ENCODE peak calls at places on chromosomes 16 and 17, in eight cellular contexts. P is IMR-90, G is stomach, A is adrenal gland, H is Peyer's patch, W is NB4, J is heart left ventricle, E is tibial nerve. K is an unnamed sample.

GRCh38 chr17:5077781-5078105 is 524 bp upstream of the ZFP3 start:
- DNase-seq in A (no peak), J (no peak), G (no peak), E (no peak), P (no peak), H (no peak), W (no peak), K (no peak)

GRCh38 chr17:82299452-82299851 is 18.0 kb downstream of the CD7 start:
- DNase-seq in W (no peak), J (no peak), E (no peak), A (no peak), H (no peak), G (no peak), P (no peak), K (no peak)

GRCh38 chr17:71068351-71068750 is 899.0 kb downstream of the KCNJ2 start:
- DNase-seq in J (no peak), G (no peak), H (no peak), E (no peak), W (no peak), P (peak), A (no peak), K (no peak)

GRCh38 chr16:81521141-81521626 is 76.6 kb downstream of the CMIP start:
- DNase-seq in H (peak), E (no peak), J (peak), G (peak), P (no peak), W (peak), A (peak), K (no peak)

GRCh38 chr16:17026600-17027242 is 444.0 kb downstream of the XYLT1 start:
- DNase-seq in W (no peak), P (no peak), H (peak), J (no peak), G (no peak), A (no peak), E (no peak), K (no peak)

GRCh38 chr17:51059781-51060180 is 60.9 kb downstream of the SPAG9 start:
- DNase-seq in H (no peak), P (peak), W (no peak), G (no peak), J (no peak), A (no peak), E (no peak), K (no peak)

GRCh38 chr17:55410722-55411462 is 10.7 kb downstream of the MMD start:
- DNase-seq in J (no peak), W (no peak), G (no peak), P (no peak), H (no peak), E (no peak), A (peak), K (no peak)

GRCh38 chr16:88591577-88592021 is 21.4 kb downstream of the ZC3H18 start:
- DNase-seq in H (peak), P (peak), J (peak), A (peak), E (peak), G (no peak), W (peak), K (no peak)

GRCh38 chr16:52254753-52255152 is 292.2 kb downstream of the TOX3 start:
- DNase-seq in J (no peak), H (no peak), G (no peak), W (no peak), E (no peak), P (no peak), A (no peak), K (no peak)

GRCh38 chr17:27521281-27522027 is 65.2 kb downstream of the KSR1 start:
- DNase-seq in G (no peak), P (no peak), W (no peak), E (no peak), H (no peak), J (no peak), A (no peak), K (no peak)

GRCh38 chr16:69365901-69366300 is 14.3 kb upstream of the TMED6 start:
- DNase-seq in W (no peak), P (peak), H (no peak), A (peak), G (no peak), E (no peak), J (no peak), K (no peak)

GRCh38 chr17:66542967-66543525 is 240.6 kb downstream of the PRKCA start:
- DNase-seq in P (peak), G (no peak), H (no peak), J (no peak), A (no peak), E (no peak), W (no peak), K (no peak)

GRCh38 chr16:9256196-9256595 is 164.8 kb downstream of the HAPSTR1 start:
- DNase-seq in H (peak), J (no peak), E (no peak), W (peak), A (no peak), G (peak), P (no peak), K (no peak)

GRCh38 chr17:978110-979093 is 1.2 kb downstream of the NXN start:
- DNase-seq in J (peak), G (peak), P (peak), A (no peak), W (no peak), H (no peak), E (no peak), K (no peak)

GRCh38 chr16:2042171-2042570 is 5.5 kb downstream of the NTHL1 start:
- DNase-seq in J (peak), P (no peak), H (no peak), E (no peak), W (no peak), G (peak), A (no peak), K (no peak)

DNA sequence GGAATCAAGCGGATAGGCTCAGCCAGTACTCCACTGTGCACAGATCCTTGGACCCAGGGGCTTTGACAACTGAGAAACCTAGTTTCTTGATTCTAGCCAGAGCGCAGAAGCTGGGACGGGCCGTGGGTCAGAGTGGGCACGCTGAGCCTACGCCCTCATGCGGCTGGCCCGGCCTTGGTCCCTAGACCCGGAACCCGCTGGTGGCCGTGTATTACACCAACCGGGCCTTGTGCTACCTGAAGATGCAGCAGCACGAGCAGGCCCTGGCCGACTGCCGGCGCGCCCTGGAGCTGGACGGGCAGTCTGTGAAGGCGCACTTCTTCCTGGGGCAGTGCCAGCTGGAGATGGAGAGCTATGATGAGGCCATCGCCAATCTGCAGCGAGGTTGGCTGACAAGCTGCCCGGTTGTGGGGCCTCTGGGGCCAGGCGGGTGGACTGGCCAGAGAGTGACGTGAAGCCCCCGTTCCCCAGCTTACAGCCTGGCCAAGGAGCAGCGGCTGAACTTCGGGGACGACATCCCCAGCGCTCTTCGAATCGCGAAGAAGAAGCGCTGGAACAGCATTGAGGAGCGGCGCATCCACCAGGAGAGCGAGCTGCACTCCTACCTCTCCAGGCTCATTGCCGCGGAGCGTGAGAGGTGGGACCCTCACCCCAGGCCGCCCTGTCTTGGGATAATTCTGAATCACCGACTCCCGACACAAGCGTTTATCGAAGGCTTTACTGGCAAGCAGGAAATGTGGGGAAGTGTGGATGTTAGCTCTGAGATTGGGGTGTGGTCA is 946 bp downstream of the STUB1 start:
- DNase-seq in P (peak), H (peak), W (peak), E (no peak), G (peak), A (peak), J (no peak), K (no peak)
- TF ChIP-seq POLR2A in P (no peak), H (no peak), W (no peak), E (no peak), G (no peak), A (peak), J (no peak), K (no peak)

GRCh38 chr17:64006361-64007088 is 8.4 kb downstream of the PRR29 start:
- DNase-seq in G (no peak), A (peak), P (no peak), J (peak), W (no peak), E (no peak), H (peak), K (peak)
- TF ChIP-seq POLR2A in G (no peak), A (peak), P (no peak), J (peak), W (no peak), E (no peak), H (no peak), K (no peak)

DNA sequence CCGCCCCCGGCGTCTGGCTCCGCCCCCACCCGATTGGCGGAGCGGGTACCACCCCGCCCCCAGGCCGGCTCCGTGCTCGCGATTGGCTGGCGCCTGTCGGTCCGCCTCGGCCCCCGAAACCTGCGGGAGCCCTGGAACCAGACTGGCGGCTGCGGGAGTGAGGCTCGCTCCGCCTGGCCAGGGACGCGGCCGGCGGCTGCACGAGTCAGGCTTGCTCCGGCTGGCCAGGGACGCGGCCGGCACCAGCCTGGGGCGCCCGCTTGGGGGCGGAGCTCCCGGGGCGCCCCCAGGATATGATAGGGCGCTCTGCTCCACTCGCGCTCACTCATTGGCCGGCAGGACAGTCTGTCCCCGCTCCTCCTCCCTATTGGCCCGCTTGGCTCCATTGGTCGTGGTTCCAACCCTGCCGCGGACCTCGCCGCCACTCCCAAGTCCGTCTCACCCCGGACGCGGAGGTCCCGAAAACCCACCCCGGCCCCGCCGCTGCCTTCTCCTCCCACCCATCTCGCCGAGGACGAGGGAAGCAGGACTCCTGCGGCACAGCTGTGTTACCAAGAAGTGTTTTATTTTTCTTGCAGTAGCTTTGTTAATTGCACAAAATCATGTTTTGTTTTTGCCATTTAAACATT is 340 bp upstream of the ROGDI start:
- DNase-seq in A (peak), P (peak), J (peak), E (peak), G (peak), H (peak), W (peak), K (peak)
- TF ChIP-seq POLR2A in A (no peak), P (no peak), J (peak), E (no peak), G (no peak), H (no peak), W (no peak), K (no peak)

DNA sequence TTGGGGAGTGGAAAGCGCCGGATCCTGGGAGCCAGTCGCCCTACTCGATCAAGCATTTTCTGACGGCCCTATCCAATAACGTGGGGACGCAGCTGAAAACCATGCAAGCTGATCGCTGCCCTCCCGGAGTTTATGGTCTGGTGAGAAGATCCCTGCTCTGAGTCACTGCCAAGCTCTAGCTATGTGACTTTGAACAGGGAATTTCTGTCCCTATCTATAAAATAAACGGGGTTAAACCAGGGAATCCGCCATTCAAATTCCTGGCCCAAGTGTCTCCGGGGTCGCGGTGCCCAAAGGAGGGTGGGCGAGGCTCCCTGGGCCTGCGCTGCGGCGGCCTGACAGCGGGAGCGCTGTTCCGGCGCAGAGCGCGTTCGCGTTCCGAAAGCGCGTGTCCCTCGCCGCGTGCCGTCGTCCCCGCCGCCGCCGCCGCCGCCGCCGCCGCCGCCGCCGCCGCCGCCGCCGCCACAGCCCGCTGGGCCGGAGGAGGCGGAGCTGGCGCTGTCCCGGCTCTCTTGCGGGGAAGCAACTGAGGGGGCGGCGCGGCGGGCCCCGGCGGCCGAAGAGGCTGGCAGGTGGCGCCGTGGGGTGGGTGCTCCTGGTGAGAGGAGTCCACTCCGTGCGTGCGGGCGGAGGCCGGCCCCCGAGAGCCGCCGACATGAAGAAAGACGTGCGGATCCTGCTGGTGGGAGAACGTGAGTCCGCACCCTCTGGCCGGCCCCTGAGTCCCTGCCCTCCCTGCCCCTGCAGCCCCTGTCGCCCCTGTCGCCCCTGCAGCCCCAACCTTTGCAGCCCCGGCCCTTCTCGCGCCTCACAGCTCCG is at the start of gene RHOT1:
- DNase-seq in G (peak), W (peak), A (peak), E (peak), J (peak), P (peak), H (peak), K (no peak)
- TF ChIP-seq POLR2A in G (no peak), W (peak), A (peak), E (no peak), J (peak), P (no peak), H (no peak), K (no peak)

GRCh38 chr17:69572747-69573146 is 158.2 kb downstream of the MAP2K6 start:
- DNase-seq in H (no peak), A (no peak), J (no peak), W (no peak), P (no peak), G (no peak), E (no peak), K (no peak)
- TF ChIP-seq POLR2A in H (no peak), A (no peak), J (no peak), W (no peak), P (no peak), G (no peak), E (no peak), K (no peak)

GRCh38 chr17:42536372-42537155 is 523 bp downstream of the NAGLU start:
- DNase-seq in J (peak), E (peak), G (peak), H (peak), W (peak), P (peak), A (peak), K (no peak)
- TF ChIP-seq POLR2A in J (no peak), E (peak), G (no peak), H (no peak), W (peak), P (peak), A (peak), K (no peak)

GRCh38 chr17:75082683-75083082 is 5.1 kb upstream of the SLC16A5 start:
- DNase-seq in P (no peak), A (no peak), H (no peak), W (no peak), E (no peak), G (no peak), J (no peak), K (no peak)
- TF ChIP-seq POLR2A in P (no peak), A (no peak), H (no peak), W (no peak), E (no peak), G (no peak), J (no peak), K (no peak)

GRCh38 chr17:76032073-76032779 is 5.1 kb upstream of the EVPL start:
- DNase-seq in J (no peak), G (no peak), E (no peak), A (no peak), W (no peak), P (no peak), H (no peak), K (no peak)

GRCh38 chr17:76036497-76037380 is 9.6 kb upstream of the EVPL start:
- DNase-seq in G (no peak), W (no peak), H (no peak), A (no peak), J (no peak), P (peak), E (no peak), K (no peak)

GRCh38 chr17:76033139-76033538 is 6.0 kb upstream of the EVPL start:
- DNase-seq in A (no peak), J (no peak), H (no peak), W (no peak), G (no peak), P (no peak), E (no peak), K (no peak)

GRCh38 chr17:76032780-76033108 is 5.6 kb upstream of the EVPL start:
- DNase-seq in W (no peak), J (no peak), A (no peak), G (no peak), E (no peak), P (no peak), H (no peak), K (no peak)

GRCh38 chr17:76034433-76035185 is 7.5 kb upstream of the EVPL start:
- DNase-seq in P (no peak), J (no peak), H (no peak), G (no peak), A (no peak), W (no peak), E (no peak), K (no peak)
- TF ChIP-seq POLR2A in P (no peak), J (no peak), H (no peak), G (no peak), A (no peak), W (no peak), E (no peak), K (no peak)

GRCh38 chr17:45223541-45224528 is 2.1 kb downstream of the FMNL1 start:
- DNase-seq in E (no peak), P (no peak), G (no peak), A (no peak), W (no peak), H (no peak), J (no peak), K (no peak)

GRCh38 chr17:45225964-45226530 is 4.4 kb downstream of the FMNL1 start:
- DNase-seq in J (peak), G (peak), E (peak), A (peak), H (peak), P (no peak), W (peak), K (no peak)

GRCh38 chr17:45224671-45225050 is 3.0 kb downstream of the FMNL1 start:
- DNase-seq in W (no peak), A (no peak), G (no peak), E (no peak), H (no peak), P (no peak), J (peak), K (no peak)

GRCh38 chr17:45226620-45227019 is 4.9 kb downstream of the FMNL1 start:
- DNase-seq in E (no peak), A (no peak), J (no peak), P (no peak), G (no peak), W (no peak), H (no peak), K (no peak)

DNA sequence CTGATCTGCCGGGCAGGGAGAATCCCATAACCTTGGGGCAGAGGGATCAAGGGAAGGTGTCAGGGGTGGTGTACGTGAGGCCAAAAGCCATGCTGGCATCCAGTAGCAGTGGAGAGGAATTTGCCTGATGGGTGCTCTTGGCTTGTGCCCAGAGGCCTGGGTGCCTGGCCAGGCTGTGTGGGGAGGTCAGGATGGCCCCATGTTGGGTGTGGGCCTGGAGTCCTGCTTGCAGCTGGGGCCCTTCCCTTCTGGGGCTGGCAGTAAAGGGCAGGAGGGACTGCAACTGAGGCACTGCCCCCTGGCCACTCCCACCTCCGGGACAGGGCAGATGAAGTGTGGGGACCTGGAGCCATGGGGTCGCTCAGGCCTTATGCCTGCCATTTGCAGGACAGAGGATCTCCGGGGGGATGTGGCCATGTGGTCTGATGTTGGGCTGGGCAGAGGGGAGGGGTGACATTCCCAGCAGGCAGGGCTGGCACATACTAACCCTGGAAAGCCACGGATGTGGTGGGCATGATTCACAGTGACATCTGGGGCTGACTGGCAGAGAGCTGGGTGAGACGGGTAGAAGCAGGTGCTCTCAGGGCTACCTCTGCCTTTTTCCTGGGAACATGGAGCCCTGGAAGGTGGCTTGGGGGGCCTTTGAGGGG is 3.5 kb downstream of the FMNL1 start:
- DNase-seq in G (no peak), J (peak), E (no peak), H (no peak), P (no peak), A (no peak), W (no peak), K (no peak)
- TF ChIP-seq POLR2A in G (no peak), J (no peak), E (no peak), H (no peak), P (no peak), A (no peak), W (no peak), K (no peak)